ENCODE peak calls at places on chromosomes 5 and 9, in seven cellular contexts. M is PC-3, H is OCI-LY7, P is endodermal cell, F is tibial nerve, K is tibial artery, J is vagina. D is an unnamed sample.

GRCh38 chr5:10725636-10726035 is 35.4 kb downstream of the DAP start:
- DNase-seq in P (no peak), J (no peak), M (peak; percentile 72), K (no peak), H (no peak), F (no peak), D (no peak)

GRCh38 chr9:120915854-120916495 is 10.6 kb downstream of the TRAF1 start:
- DNase-seq in J (no peak), M (no peak), P (no peak), H (peak; percentile 31), K (no peak), F (no peak), D (no peak)

GRCh38 chr9:70625078-70625477 is 210.6 kb upstream of the KLF9 start:
- DNase-seq in J (no peak), P (no peak), H (no peak), F (no peak), M (no peak), K (no peak), D (no peak)

GRCh38 chr5:127833999-127834953 is 131.1 kb downstream of the CCDC192 start:
- DNase-seq in J (no peak), H (no peak), P (no peak), M (peak; percentile 68), K (no peak), F (no peak), D (no peak)

GRCh38 chr5:73435640-73436534 is 12.7 kb downstream of the FOXD1 start:
- DNase-seq in J (no peak), P (peak; percentile 74), K (no peak), F (no peak), M (no peak), H (no peak), D (no peak)

GRCh38 chr9:136808075-136808780 is 480 bp downstream of the RABL6 start:
- DNase-seq in M (no peak), J (no peak), P (no peak), K (no peak), H (peak; percentile 54), F (no peak), D (no peak)

GRCh38 chr5:119363936-119364335 is 8.1 kb downstream of the TNFAIP8 start:
- DNase-seq in H (no peak), J (no peak), P (no peak), K (no peak), M (no peak), F (no peak), D (no peak)

GRCh38 chr9:19252174-19252884 is 21.8 kb downstream of the DENND4C start:
- DNase-seq in K (no peak), P (no peak), J (no peak), M (no peak), F (no peak), H (no peak), D (no peak)

GRCh38 chr5:170553218-170553617 is 49.4 kb downstream of the KCNIP1 start:
- DNase-seq in P (peak; percentile 26), F (no peak), J (no peak), H (no peak), K (no peak), M (no peak), D (no peak)

GRCh38 chr5:80569961-80570786 is at the start of gene ANKRD34B:
- DNase-seq in P (peak; percentile 91), F (no peak), K (no peak), J (no peak), H (no peak), M (no peak), D (peak; percentile 50)

GRCh38 chr9:79687131-79687447 is 115.3 kb downstream of the TLE4 start:
- DNase-seq in F (no peak), K (no peak), H (no peak), P (no peak), M (no peak), J (no peak), D (no peak)

GRCh38 chr5:177457239-177458121 is 10.9 kb downstream of the PRR7 start:
- DNase-seq in K (peak; percentile 90), F (peak; percentile 79), M (peak; percentile 94), H (peak; percentile 95), P (peak; percentile 97), J (no peak), D (peak; percentile 91)

GRCh38 chr5:96565843-96566242 is 96.3 kb upstream of the CAST start:
- DNase-seq in M (peak; percentile 58), J (no peak), H (no peak), F (no peak), P (no peak), K (no peak), D (no peak)

GRCh38 chr5:143342607-143343006 is 60.9 kb downstream of the NR3C1 start:
- DNase-seq in M (no peak), F (no peak), P (no peak), J (no peak), H (no peak), K (no peak), D (no peak)

GRCh38 chr5:143343042-143343441 is 60.4 kb downstream of the NR3C1 start:
- DNase-seq in H (no peak), K (no peak), F (no peak), P (peak; percentile 57), J (no peak), M (no peak), D (no peak)

GRCh38 chr5:143340891-143341685 is 62.4 kb downstream of the NR3C1 start:
- DNase-seq in H (no peak), P (no peak), J (no peak), M (no peak), F (no peak), K (no peak), D (no peak)

GRCh38 chr5:143338658-143339366 is 64.7 kb downstream of the NR3C1 start:
- DNase-seq in K (no peak), P (no peak), M (no peak), J (no peak), H (no peak), F (no peak), D (no peak)

DNA sequence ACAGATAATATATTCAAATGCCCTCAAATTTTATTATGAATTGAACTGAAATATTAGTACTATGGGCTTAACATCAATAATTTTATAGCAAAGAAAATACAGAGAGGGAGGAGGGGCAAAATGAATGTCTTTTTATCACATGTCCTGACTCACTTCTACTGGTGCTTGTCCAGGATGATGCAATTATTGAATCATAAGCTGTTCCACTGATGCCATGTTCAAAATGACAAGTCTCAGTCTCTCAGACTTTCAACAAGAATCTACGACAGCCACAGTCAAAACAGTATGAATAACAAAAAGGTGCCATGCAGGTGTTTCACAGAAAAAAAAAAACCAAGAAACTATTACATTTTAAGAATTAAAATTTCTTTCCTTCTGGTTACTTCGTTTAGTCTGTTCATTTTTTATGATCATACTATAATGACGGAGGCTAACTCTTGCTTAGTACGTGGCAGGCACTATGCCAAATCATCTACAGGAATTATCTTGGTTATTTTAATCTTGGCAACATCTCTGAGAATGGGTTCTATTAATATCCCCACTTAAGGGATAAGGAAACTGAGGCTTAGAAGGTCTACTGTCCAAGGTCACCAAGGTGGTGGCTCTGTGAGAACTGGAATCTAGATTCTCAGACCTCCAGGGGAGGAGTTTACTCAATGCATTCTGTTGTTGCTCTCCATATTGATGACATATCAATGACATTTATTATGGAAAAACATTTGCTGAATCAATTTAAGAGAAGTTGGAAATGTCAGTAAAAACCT is 61.5 kb downstream of the NR3C1 start:
- DNase-seq in H (no peak), P (no peak), F (no peak), K (no peak), J (no peak), M (peak; percentile 53), D (no peak)
- H3K27ac ChIP-seq in H (no peak overlapping the region), P (no peak overlapping the region), F (no peak overlapping the region), K (peak overlapping the region; percentile 3), J (no peak overlapping the region), M (no peak overlapping the region), D (no peak overlapping the region)

GRCh38 chr5:151231359-151231758 is 7.5 kb upstream of the CCDC69 start:
- DNase-seq in H (no peak), P (no peak), F (no peak), J (no peak), M (no peak), K (no peak), D (no peak)
- H3K27ac ChIP-seq in H (peak overlapping the region; percentile 96), P (no peak overlapping the region), F (no peak overlapping the region), J (no peak overlapping the region), M (no peak overlapping the region), K (no peak overlapping the region), D (no peak overlapping the region)

GRCh38 chr9:134681061-134681661 is 39.6 kb downstream of the COL5A1 start:
- DNase-seq in K (no peak), P (no peak), F (no peak), J (no peak), M (no peak), H (no peak), D (peak; percentile 29)
- H3K27ac ChIP-seq in K (peak overlapping the region; percentile 72), P (no peak overlapping the region), F (no peak overlapping the region), J (peak overlapping the region; percentile 50), M (no peak overlapping the region), H (no peak overlapping the region), D (no peak overlapping the region)

DNA sequence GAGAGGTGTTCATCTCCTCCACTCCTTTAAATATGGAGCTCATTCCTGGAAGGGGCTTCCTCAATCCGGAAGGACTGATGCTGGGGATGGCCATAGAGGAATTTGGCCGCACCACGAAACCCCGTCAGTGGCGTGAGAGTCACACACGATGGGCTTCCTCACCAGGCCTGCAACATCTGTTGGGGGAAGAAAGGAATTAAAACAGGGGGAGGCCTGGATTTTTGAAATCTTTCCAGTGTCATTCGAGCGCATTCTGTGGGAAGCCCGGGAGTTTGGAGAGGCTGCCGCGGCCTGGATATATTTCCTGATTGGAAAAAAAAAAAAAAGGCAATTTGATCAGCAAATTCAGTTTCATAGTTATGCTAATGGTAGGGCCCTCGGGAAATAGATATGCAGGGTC is 76.3 kb upstream of the ORM1 start:
- DNase-seq in F (no peak), K (no peak), P (no peak), J (no peak), M (no peak), H (no peak), D (peak; percentile 38)
- H3K27ac ChIP-seq in F (no peak overlapping the region), K (no peak overlapping the region), P (no peak overlapping the region), J (no peak overlapping the region), M (no peak overlapping the region), H (no peak overlapping the region), D (no peak overlapping the region)

DNA sequence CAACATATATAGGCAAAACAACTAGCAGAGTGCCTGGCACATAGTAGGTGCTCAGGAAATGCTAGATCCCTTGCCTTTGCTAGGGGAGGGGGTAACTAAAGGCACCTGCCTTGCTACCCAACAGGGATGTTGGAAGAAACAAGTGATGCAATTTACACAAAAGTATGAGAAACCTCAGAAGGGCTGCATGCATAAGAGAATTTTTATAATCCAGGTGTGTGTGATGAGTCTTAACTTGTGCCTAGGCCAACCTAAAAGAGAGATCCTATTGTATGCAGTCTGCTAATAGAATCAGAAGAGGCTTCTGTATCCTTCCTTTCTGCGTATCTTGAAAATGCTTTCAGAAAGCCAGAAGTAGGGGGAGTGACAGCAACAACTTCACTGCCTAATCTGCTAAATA is 135.9 kb downstream of the SLIT3 start:
- DNase-seq in M (no peak), J (no peak), F (no peak), H (no peak), K (no peak), P (no peak), D (no peak)
- H3K27ac ChIP-seq in M (peak overlapping the region; percentile 93), J (no peak overlapping the region), F (no peak overlapping the region), H (no peak overlapping the region), K (peak overlapping the region; percentile 31), P (no peak overlapping the region), D (no peak overlapping the region)

GRCh38 chr9:94178927-94179326 is 80.2 kb upstream of the ZNF169 start:
- DNase-seq in F (no peak), H (no peak), M (no peak), J (no peak), K (no peak), P (no peak), D (no peak)
- H3K27ac ChIP-seq in F (no peak overlapping the region), H (no peak overlapping the region), M (no peak overlapping the region), J (no peak overlapping the region), K (no peak overlapping the region), P (no peak overlapping the region), D (no peak overlapping the region)